ENCODE peak calls at places on chromosomes 11 and 22, in ten cellular contexts. S is GM23248; E is HepG2; O is NT2/D1; B is HCT116; D is Peyer's patch; T is CD4-positive, alpha-beta memory T cell; F is SJSA1; J is dorsolateral prefrontal cortex; Y is CD4-positive, CD25-positive, alpha-beta regulatory T cell. R is an unnamed sample.
A peak's percentile ranks its signal among the peaks of the same experiment; 100 is the strongest.

GRCh38 chr11:108241370-108242037 is 18.6 kb downstream of the ATM start:
- DNase-seq in O (no peak), E (no peak), B (no peak), S (no peak), J (no peak), D (no peak), Y (no peak), T (no peak), F (no peak), R (no peak)

GRCh38 chr11:77981346-77981947 is 13.0 kb downstream of the INTS4 start:
- DNase-seq in O (no peak), B (no peak), J (no peak), T (no peak), E (no peak), F (no peak), S (peak; percentile 42), D (no peak), Y (no peak), R (no peak)

GRCh38 chr11:27392715-27393114 is 29.7 kb upstream of the CCDC34 start:
- DNase-seq in E (peak; percentile 66), Y (no peak), D (no peak), S (peak; percentile 67), F (no peak), T (no peak), B (no peak), O (no peak), J (no peak), R (no peak)

GRCh38 chr11:108664241-108664640 is 628 bp upstream of the DDX10 start:
- DNase-seq in Y (no peak), T (no peak), J (no peak), O (no peak), E (no peak), D (no peak), B (no peak), F (no peak), S (no peak), R (no peak)

GRCh38 chr11:94539420-94539819 is 4.3 kb upstream of the FUT4 start:
- DNase-seq in Y (no peak), J (no peak), F (no peak), B (no peak), E (no peak), T (no peak), S (no peak), D (no peak), O (no peak), R (no peak)

GRCh38 chr11:16978021-16978370 is 36.2 kb downstream of the PLEKHA7 start:
- DNase-seq in F (no peak), J (no peak), S (no peak), T (no peak), Y (no peak), D (no peak), O (no peak), E (no peak), B (no peak), R (no peak)

GRCh38 chr11:127521413-127521812 is 520.8 kb upstream of the KIRREL3 start:
- DNase-seq in S (peak; percentile 59), Y (no peak), B (no peak), O (no peak), E (no peak), T (no peak), D (no peak), F (no peak), J (no peak), R (no peak)

GRCh38 chr11:80702264-80702663 is 1261.4 kb upstream of the TENM4 start:
- DNase-seq in Y (no peak), T (no peak), S (no peak), O (no peak), D (no peak), J (no peak), F (no peak), E (no peak), B (no peak), R (no peak)

GRCh38 chr11:120775986-120776682 is 247.8 kb upstream of the TBCEL start:
- DNase-seq in T (no peak), B (no peak), O (no peak), J (no peak), S (no peak), F (no peak), Y (no peak), E (no peak), D (no peak), R (no peak)

GRCh38 chr11:129618046-129618569 is 197.5 kb upstream of the TMEM45B start:
- DNase-seq in D (no peak), T (no peak), F (no peak), E (no peak), B (no peak), O (no peak), S (no peak), J (no peak), Y (no peak), R (no peak)
- H3K27me3 ChIP-seq in D (no peaks in the 10 kb centered on the region), T (no peaks in the 10 kb centered on the region), F (no peaks in the 10 kb centered on the region), E (peaks cover 19% of the 10 kb centered on the region), B (no peaks in the 10 kb centered on the region), O (no peaks in the 10 kb centered on the region), S (peaks cover 83% of the 10 kb centered on the region), J (peaks cover 16% of the 10 kb centered on the region), Y (no peaks in the 10 kb centered on the region), R (no peaks in the 10 kb centered on the region)

GRCh38 chr22:44276041-44276440 is 36.7 kb downstream of the SHISAL1 start:
- DNase-seq in O (no peak), B (no peak), S (no peak), F (no peak), Y (no peak), J (no peak), E (no peak), T (no peak), D (no peak), R (no peak)
- H3K27me3 ChIP-seq in O (no peaks in the 10 kb centered on the region), B (no peaks in the 10 kb centered on the region), S (no peaks in the 10 kb centered on the region), F (no peaks in the 10 kb centered on the region), Y (no peaks in the 10 kb centered on the region), J (no peaks in the 10 kb centered on the region), E (peaks cover 47% of the 10 kb centered on the region), T (no peaks in the 10 kb centered on the region), D (no peaks in the 10 kb centered on the region), R (peaks cover 7% of the 10 kb centered on the region)

DNA sequence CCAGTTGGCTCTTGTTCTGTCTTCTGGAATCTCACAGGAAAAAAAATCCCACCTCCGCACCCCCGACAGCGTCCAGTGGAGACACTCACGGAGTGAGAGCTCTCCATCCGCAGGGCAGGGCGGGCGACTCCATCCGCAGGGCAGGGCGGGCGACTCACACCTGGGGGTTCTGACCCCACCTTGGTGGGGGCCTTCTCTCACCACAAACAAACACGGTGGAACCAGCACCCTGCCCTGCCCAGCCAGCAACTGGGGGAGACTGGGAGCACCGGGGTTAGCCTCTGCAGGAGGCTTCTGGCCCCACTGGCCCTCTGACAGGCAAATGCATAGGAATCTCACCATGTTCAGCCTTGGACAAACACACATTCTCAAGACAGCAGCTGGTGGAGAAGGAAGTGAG is 98.1 kb upstream of the B3GAT1 start:
- DNase-seq in S (no peak), J (no peak), B (no peak), F (no peak), Y (no peak), D (no peak), E (no peak), T (no peak), O (no peak), R (no peak)
- H3K27me3 ChIP-seq in S (no peaks in the 10 kb centered on the region), J (no peaks in the 10 kb centered on the region), B (peaks cover 24% of the 10 kb centered on the region), F (no peaks in the 10 kb centered on the region), Y (no peaks in the 10 kb centered on the region), D (no peaks in the 10 kb centered on the region), E (peaks cover 54% of the 10 kb centered on the region), T (no peaks in the 10 kb centered on the region), O (peaks cover 7% of the 10 kb centered on the region), R (no peaks in the 10 kb centered on the region)

GRCh38 chr22:38023045-38023444 is 34.2 kb upstream of the PICK1 start:
- DNase-seq in F (no peak), E (no peak), J (no peak), B (no peak), O (no peak), D (no peak), S (no peak), T (no peak), Y (no peak), R (no peak)

GRCh38 chr22:38027487-38027886 is 29.7 kb upstream of the PICK1 start:
- DNase-seq in O (no peak), F (no peak), T (no peak), Y (no peak), B (no peak), S (no peak), J (peak; percentile 68), E (no peak), D (no peak), R (no peak)

GRCh38 chr22:38028344-38029130 is 28.7 kb upstream of the PICK1 start:
- DNase-seq in E (no peak), O (no peak), T (no peak), D (no peak), B (no peak), Y (no peak), F (no peak), J (no peak), S (no peak), R (peak; percentile 38)

GRCh38 chr22:38026130-38027111 is 30.8 kb upstream of the PICK1 start:
- DNase-seq in T (no peak), Y (no peak), B (no peak), E (no peak), J (peak; percentile 69), F (no peak), D (no peak), S (no peak), O (no peak), R (no peak)

DNA sequence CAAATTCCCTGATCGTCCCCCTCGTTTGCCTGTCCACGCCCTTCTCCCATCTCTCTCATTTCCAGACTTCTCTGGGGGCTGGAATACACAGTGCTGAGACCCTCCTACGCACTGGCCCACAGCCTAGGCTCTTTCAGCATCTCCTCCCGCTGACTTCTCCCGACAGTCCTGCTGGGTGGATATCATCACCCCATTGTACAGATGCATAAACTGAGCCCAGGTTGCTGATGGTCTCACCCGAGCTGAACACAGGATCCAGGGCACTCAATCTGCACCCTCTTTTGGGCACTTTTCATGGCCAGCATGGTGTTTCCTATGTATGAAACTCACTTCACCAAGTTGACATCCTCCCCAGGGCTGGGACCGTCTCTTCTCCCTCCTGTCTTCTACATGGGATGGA is 31.7 kb upstream of the PICK1 start:
- DNase-seq in S (no peak), O (no peak), F (no peak), E (no peak), J (no peak), B (no peak), D (no peak), T (no peak), Y (no peak), R (no peak)
- H3K27me3 ChIP-seq in S (no peaks in the 10 kb centered on the region), O (peaks cover 2% of the 10 kb centered on the region), F (no peaks in the 10 kb centered on the region), E (peaks cover 41% of the 10 kb centered on the region), J (no peaks in the 10 kb centered on the region), B (no peaks in the 10 kb centered on the region), D (no peaks in the 10 kb centered on the region), T (no peaks in the 10 kb centered on the region), Y (no peaks in the 10 kb centered on the region), R (no peaks in the 10 kb centered on the region)

GRCh38 chr11:86800956-86801264 is 568 bp downstream of the PRSS23 start:
- DNase-seq in O (no peak), B (no peak), S (no peak), J (no peak), E (no peak), F (no peak), D (no peak), T (no peak), Y (no peak), R (no peak)
- H3K27me3 ChIP-seq in O (peaks cover 27% of the 10 kb centered on the region), B (peaks cover 7% of the 10 kb centered on the region), S (no peaks in the 10 kb centered on the region), J (no peaks in the 10 kb centered on the region), E (peaks cover 31% of the 10 kb centered on the region), F (no peaks in the 10 kb centered on the region), D (no peaks in the 10 kb centered on the region), T (peaks cover 7% of the 10 kb centered on the region), Y (peaks cover 26% of the 10 kb centered on the region), R (no peaks in the 10 kb centered on the region)

DNA sequence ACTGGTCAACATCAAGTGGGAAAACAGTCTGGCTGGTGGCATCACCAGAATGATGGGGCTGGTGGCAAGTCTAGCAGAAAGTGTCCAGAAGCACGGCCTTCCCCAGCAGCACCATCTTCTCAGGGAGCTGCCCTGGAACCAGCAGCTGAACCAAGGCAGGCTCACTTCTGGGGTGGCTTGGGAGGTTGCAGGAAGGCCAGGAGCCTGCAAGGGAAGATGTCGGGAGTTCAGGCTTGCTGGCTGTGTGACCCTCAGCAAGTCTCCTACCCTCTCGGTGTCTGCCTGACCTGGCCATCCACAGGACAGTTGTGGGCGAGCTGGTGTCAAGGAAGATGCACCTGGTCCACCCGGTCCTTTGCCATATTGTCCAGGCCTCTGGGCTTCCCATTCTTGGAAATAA is 2.3 kb upstream of the PNPLA5 start:
- DNase-seq in J (no peak), F (no peak), S (no peak), B (no peak), O (no peak), Y (no peak), T (no peak), E (no peak), D (no peak), R (no peak)
- H3K27me3 ChIP-seq in J (peaks cover 20% of the 10 kb centered on the region), F (peaks cover 42% of the 10 kb centered on the region), S (peaks cover 27% of the 10 kb centered on the region), B (no peaks in the 10 kb centered on the region), O (peaks cover 39% of the 10 kb centered on the region), Y (no peaks in the 10 kb centered on the region), T (peaks cover 8% of the 10 kb centered on the region), E (peaks cover 61% of the 10 kb centered on the region), D (no peaks in the 10 kb centered on the region), R (no peaks in the 10 kb centered on the region)

R was measured in lung.